ENCODE peak calls at places on chromosomes 1 and 21, in five cellular contexts. T, D, R, A and Y are unnamed samples.

GRCh38 chr1:149945206-149945605 is 8.5 kb upstream of the MTMR11 start:
- DNase-seq in D (no peak), R (no peak), T (no peak), A (no peak), Y (no peak)

GRCh38 chr1:178109348-178110143 is 15.6 kb downstream of the RASAL2 start:
- DNase-seq in D (no peak), R (no peak), A (no peak), T (no peak), Y (no peak)

GRCh38 chr21:38780879-38781278 is 24.9 kb upstream of the ETS2 start:
- DNase-seq in D (no peak), R (no peak), A (no peak), T (no peak), Y (peak)

GRCh38 chr1:178189814-178190213 is 95.9 kb downstream of the RASAL2 start:
- DNase-seq in T (peak), D (no peak), A (no peak), R (peak), Y (peak)

GRCh38 chr1:194600716-194601115 is 1414.3 kb upstream of the B3GALT2 start:
- DNase-seq in R (no peak), D (no peak), T (no peak), A (no peak), Y (no peak)

GRCh38 chr21:44515359-44516165 is 24.4 kb downstream of the KRTAP10-1 start:
- DNase-seq in T (no peak), R (no peak), D (no peak), A (no peak), Y (no peak)

GRCh38 chr21:45818904-45819285 is 162.7 kb upstream of the COL6A1 start:
- DNase-seq in A (no peak), R (no peak), D (no peak), T (no peak), Y (peak)

GRCh38 chr1:23019851-23020625 is 770 bp downstream of the KDM1A start:
- DNase-seq in T (peak), A (peak), D (peak), R (peak), Y (no peak)

GRCh38 chr1:87826639-87827345 is 498.1 kb downstream of the LMO4 start:
- DNase-seq in R (peak), D (no peak), T (peak), A (peak), Y (peak)

GRCh38 chr1:101259744-101260148 is 22.9 kb downstream of the S1PR1 start:
- DNase-seq in T (no peak), R (no peak), D (no peak), A (no peak), Y (no peak)

GRCh38 chr21:31273278-31273677 is 70.8 kb downstream of the TIAM1 start:
- DNase-seq in T (no peak), R (no peak), A (no peak), D (no peak), Y (no peak)

GRCh38 chr21:33748903-33749302 is 106.6 kb downstream of the ITSN1 start:
- DNase-seq in R (no peak), A (no peak), D (no peak), T (no peak), Y (no peak)

GRCh38 chr1:209612646-209613350 is 29.3 kb downstream of the CAMK1G start:
- DNase-seq in T (no peak), D (no peak), A (no peak), R (no peak), Y (no peak)

GRCh38 chr1:41726899-41727748 is 191.6 kb downstream of the HIVEP3 start:
- DNase-seq in R (no peak), A (no peak), T (peak), D (no peak), Y (peak)

GRCh38 chr1:236837897-236838296 is 42.8 kb downstream of the MTR start:
- DNase-seq in A (no peak), R (no peak), T (no peak), D (no peak), Y (no peak)

GRCh38 chr1:168234846-168235547 is 9.2 kb downstream of the SFT2D2 start:
- DNase-seq in A (peak), T (peak), R (peak), D (peak), Y (no peak)

GRCh38 chr1:23422955-23423354 is 1.6 kb downstream of the TCEA3 start:
- DNase-seq in A (no peak), D (no peak), T (no peak), R (no peak), Y (no peak)

GRCh38 chr1:223007250-223007649 is 135.8 kb downstream of the TLR5 start:
- DNase-seq in A (no peak), R (no peak), D (no peak), T (no peak), Y (no peak)

GRCh38 chr1:231590453-231591198 is 36.0 kb upstream of the DISC1 start:
- DNase-seq in R (peak), D (no peak), A (no peak), T (no peak), Y (no peak)

GRCh38 chr21:41985662-41986416 is 24.3 kb downstream of the ZBTB21 start:
- DNase-seq in D (no peak), T (no peak), A (no peak), R (no peak), Y (no peak)

GRCh38 chr1:14980801-14981200 is 172.7 kb upstream of the TMEM51 start:
- DNase-seq in T (no peak), R (no peak), D (no peak), A (no peak), Y (no peak)

GRCh38 chr1:12472798-12473551 is 145.0 kb downstream of the DHRS3 start:
- DNase-seq in R (no peak), A (peak), D (no peak), T (no peak), Y (no peak)

GRCh38 chr1:223732993-223733798 is 20.9 kb downstream of the CAPN2 start:
- DNase-seq in T (no peak), A (no peak), D (no peak), R (no peak), Y (no peak)

GRCh38 chr1:18407166-18408045 is 73.3 kb upstream of the KLHDC7A start:
- DNase-seq in R (no peak), D (no peak), A (no peak), T (no peak), Y (no peak)

GRCh38 chr1:43834280-43835140 is 99.1 kb upstream of the ARTN start:
- DNase-seq in R (no peak), A (peak), D (no peak), T (no peak), Y (no peak)

GRCh38 chr21:45420623-45421041 is 15.7 kb downstream of the COL18A1 start:
- DNase-seq in T (no peak), R (peak), A (no peak), D (no peak), Y (no peak)

GRCh38 chr1:196858811-196859210 is 29.0 kb upstream of the CFHR4 start:
- DNase-seq in D (no peak), R (no peak), T (no peak), A (no peak), Y (no peak)

GRCh38 chr1:226696552-226696951 is 42.5 kb downstream of the ITPKB start:
- DNase-seq in D (no peak), T (no peak), A (no peak), R (no peak), Y (no peak)

GRCh38 chr1:213303286-213303685 is 252.2 kb downstream of the RPS6KC1 start:
- DNase-seq in D (no peak), R (no peak), A (no peak), T (no peak), Y (no peak)

GRCh38 chr1:157490337-157491165 is 61.8 kb downstream of the FCRL5 start:
- DNase-seq in R (peak), T (no peak), D (no peak), A (peak), Y (no peak)

GRCh38 chr1:94125551-94126514 is 4.9 kb upstream of the ABCA4 start:
- DNase-seq in T (no peak), D (no peak), R (no peak), A (no peak), Y (no peak)

GRCh38 chr21:37939251-37939650 is 23.0 kb upstream of the KCNJ6 start:
- DNase-seq in D (no peak), R (no peak), T (no peak), A (no peak), Y (no peak)

GRCh38 chr1:14634497-14634896 is 36.0 kb downstream of the KAZN start:
- DNase-seq in A (no peak), T (no peak), D (no peak), R (no peak), Y (no peak)

GRCh38 chr1:28835237-28835650 is 23.3 kb downstream of the OPRD1 start:
- DNase-seq in A (no peak), R (peak), T (no peak), D (no peak), Y (no peak)

GRCh38 chr1:31413405-31414005 is 492 bp downstream of the SERINC2 start:
- DNase-seq in D (no peak), R (peak), A (peak), T (no peak), Y (no peak)

GRCh38 chr1:172417552-172417951 is 2.9 kb upstream of the C1orf105 start:
- DNase-seq in A (no peak), T (no peak), D (no peak), R (no peak), Y (no peak)

GRCh38 chr1:172416482-172417035 is 3.9 kb upstream of the C1orf105 start:
- DNase-seq in T (no peak), R (no peak), D (no peak), A (no peak), Y (no peak)

GRCh38 chr1:172408958-172409357 is 11.5 kb upstream of the C1orf105 start:
- DNase-seq in T (no peak), R (no peak), A (no peak), D (no peak), Y (no peak)

GRCh38 chr1:172411791-172412338 is 8.6 kb upstream of the C1orf105 start:
- DNase-seq in T (no peak), R (no peak), D (no peak), A (no peak), Y (no peak)

DNA sequence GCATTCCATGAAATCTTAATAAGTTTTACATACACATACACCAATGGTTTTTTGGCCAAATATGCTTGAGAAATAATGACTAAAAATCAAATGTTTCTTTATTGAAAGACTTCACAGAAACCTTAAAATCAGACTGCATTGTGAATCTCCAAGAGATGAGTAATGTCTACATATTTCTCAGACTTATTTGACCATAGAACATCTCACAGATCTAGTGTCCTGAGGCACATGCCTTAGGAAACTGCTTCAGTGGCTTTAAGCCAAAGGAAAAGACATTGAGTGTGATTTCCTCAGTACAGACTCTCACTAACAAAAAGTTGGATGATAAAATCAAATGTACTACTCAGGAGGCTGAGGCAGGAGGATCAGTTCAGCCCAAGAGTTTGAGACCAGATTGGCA is 6.2 kb upstream of the C1orf105 start:
- DNase-seq in R (no peak), T (no peak), D (no peak), A (no peak), Y (no peak)
- TF ChIP-seq TAF1 in R (no peak), T (no peak), D (no peak), A (no peak), Y (no peak)

GRCh38 chr1:242886137-242886536 is 361.6 kb upstream of the PLD5 start:
- DNase-seq in D (no peak), T (no peak), A (no peak), R (no peak), Y (no peak)

GRCh38 chr1:242890211-242890741 is 364.8 kb downstream of the CEP170 start:
- DNase-seq in R (no peak), T (no peak), A (no peak), D (no peak), Y (no peak)
- TF ChIP-seq TAF1 in R (no peak), T (no peak), A (no peak), D (no peak), Y (no peak)

GRCh38 chr1:164611754-164612642 is 53.0 kb downstream of the PBX1 start:
- DNase-seq in T (no peak), D (no peak), R (peak), A (no peak), Y (no peak)

GRCh38 chr1:164617607-164618564 is 58.9 kb downstream of the PBX1 start:
- DNase-seq in R (peak), T (no peak), A (peak), D (no peak), Y (no peak)

GRCh38 chr1:164610528-164611222 is 51.7 kb downstream of the PBX1 start:
- DNase-seq in A (no peak), R (no peak), D (no peak), T (no peak), Y (no peak)

GRCh38 chr1:164613176-164613575 is 54.2 kb downstream of the PBX1 start:
- DNase-seq in T (no peak), R (no peak), A (no peak), D (no peak), Y (no peak)

GRCh38 chr1:164614316-164614715 is 55.3 kb downstream of the PBX1 start:
- DNase-seq in R (no peak), T (no peak), A (no peak), D (no peak), Y (no peak)
- TF ChIP-seq TAF1 in R (no peak), T (no peak), A (no peak), D (no peak), Y (no peak)

DNA sequence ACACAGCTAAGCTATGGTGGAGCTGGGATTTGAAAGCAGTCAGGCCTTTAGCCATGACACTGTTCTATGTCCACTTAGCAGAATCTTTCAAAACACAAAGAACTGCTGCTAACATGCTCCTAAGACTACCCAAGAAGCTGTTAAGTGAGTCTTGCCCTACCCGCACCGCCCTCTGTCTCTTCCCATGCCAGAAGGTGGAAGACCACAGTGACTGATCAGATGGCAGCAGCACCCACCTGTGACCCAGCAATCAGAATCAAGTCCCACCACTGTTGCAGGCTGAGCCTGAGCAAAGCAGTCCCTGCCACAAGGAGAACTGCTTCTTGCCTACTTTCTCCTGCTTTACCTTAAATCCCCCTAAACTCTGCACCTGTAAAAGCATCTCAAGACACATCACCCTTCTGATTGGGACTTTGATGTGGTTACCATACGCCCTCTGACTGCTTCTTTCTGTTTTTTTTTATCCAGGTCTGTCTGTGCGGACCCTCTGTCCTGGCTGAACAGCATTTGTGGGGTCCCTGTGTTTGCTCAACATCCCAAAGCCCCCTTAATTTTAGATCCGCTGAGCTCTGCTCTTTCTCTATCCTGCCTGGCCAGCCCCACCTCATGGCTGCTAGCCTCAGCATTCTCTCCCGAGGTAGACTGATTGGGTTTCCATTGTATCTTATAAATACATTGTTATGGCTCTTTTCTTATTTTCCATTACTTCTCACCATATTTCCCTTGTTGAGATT is 16.0 kb downstream of the IRF2BP2 start:
- DNase-seq in D (no peak), T (no peak), R (no peak), A (no peak), Y (no peak)
- TF ChIP-seq TAF1 in D (no peak), T (no peak), R (no peak), A (no peak), Y (no peak)

GRCh38 chr1:200558866-200559459 is 61.6 kb downstream of the KIF14 start:
- DNase-seq in T (no peak), A (no peak), R (peak), D (no peak), Y (no peak)
- TF ChIP-seq TAF1 in T (no peak), A (no peak), R (no peak), D (no peak), Y (no peak)

GRCh38 chr1:202107801-202108731 is 14.7 kb upstream of the GPR37L1 start:
- DNase-seq in A (peak), R (no peak), T (no peak), D (no peak), Y (no peak)

GRCh38 chr1:202104073-202104472 is 18.6 kb upstream of the GPR37L1 start:
- DNase-seq in R (no peak), T (no peak), D (no peak), A (no peak), Y (no peak)

GRCh38 chr1:202105571-202106339 is 17.0 kb upstream of the GPR37L1 start:
- DNase-seq in A (peak), R (no peak), T (no peak), D (no peak), Y (no peak)

GRCh38 chr1:202107321-202107761 is 15.4 kb upstream of the GPR37L1 start:
- DNase-seq in A (no peak), D (no peak), T (no peak), R (no peak), Y (no peak)

GRCh38 chr1:202106340-202107284 is 16.1 kb upstream of the GPR37L1 start:
- DNase-seq in A (peak), T (no peak), R (no peak), D (no peak), Y (no peak)
- TF ChIP-seq TAF1 in A (no peak), T (no peak), R (no peak), D (no peak), Y (no peak)

GRCh38 chr1:69128204-69128603 is 439.5 kb upstream of the LRRC7 start:
- DNase-seq in T (no peak), A (no peak), D (no peak), R (no peak), Y (no peak)
- TF ChIP-seq TAF1 in T (no peak), A (no peak), D (no peak), R (no peak), Y (no peak)